ENCODE peak calls at places on chromosome 13, in seven cellular contexts. C is heart left ventricle, F is fibroblast of lung, S is body of pancreas, D is right lobe of liver, N is SK-N-SH, J is colonic mucosa. H is an unnamed sample.

GRCh38 chr13:49652691-49653305 is 24.5 kb downstream of the ARL11 start:
- DNase-seq in C (no peak), F (no peak), S (peak; percentile 22), D (no peak), N (peak; percentile 76), J (peak; percentile 44), H (peak; percentile 12)

GRCh38 chr13:47917022-47917574 is 84.0 kb downstream of the SUCLA2 start:
- DNase-seq in C (no peak), F (no peak), S (no peak), D (no peak), N (no peak), J (no peak), H (no peak)

GRCh38 chr13:72208112-72208645 is 341.2 kb upstream of the DACH1 start:
- DNase-seq in C (no peak), F (peak; percentile 4), S (no peak), D (no peak), N (peak; percentile 9), J (no peak), H (no peak)

GRCh38 chr13:34698953-34699352 is 243.1 kb upstream of the NBEA start:
- DNase-seq in C (no peak), F (peak; percentile 8), S (no peak), D (no peak), N (no peak), J (no peak), H (no peak)

GRCh38 chr13:86974251-86974994 is 696.7 kb upstream of the SLITRK5 start:
- DNase-seq in C (no peak), F (no peak), S (no peak), D (no peak), N (no peak), J (no peak), H (no peak)

GRCh38 chr13:73810647-73811046 is 323.6 kb downstream of the KLF12 start:
- DNase-seq in C (no peak), F (no peak), S (no peak), D (no peak), N (no peak), J (no peak), H (no peak)

GRCh38 chr13:75645141-75645540 is 9.0 kb downstream of the LMO7 start:
- DNase-seq in C (no peak), F (no peak), S (no peak), D (no peak), N (no peak), J (no peak), H (no peak)

GRCh38 chr13:48585456-48585840 is 52.6 kb upstream of the RCBTB2 start:
- DNase-seq in C (peak; percentile 46), F (peak; percentile 82), S (peak; percentile 41), D (no peak), N (no peak), J (peak; percentile 61), H (peak; percentile 23)

DNA sequence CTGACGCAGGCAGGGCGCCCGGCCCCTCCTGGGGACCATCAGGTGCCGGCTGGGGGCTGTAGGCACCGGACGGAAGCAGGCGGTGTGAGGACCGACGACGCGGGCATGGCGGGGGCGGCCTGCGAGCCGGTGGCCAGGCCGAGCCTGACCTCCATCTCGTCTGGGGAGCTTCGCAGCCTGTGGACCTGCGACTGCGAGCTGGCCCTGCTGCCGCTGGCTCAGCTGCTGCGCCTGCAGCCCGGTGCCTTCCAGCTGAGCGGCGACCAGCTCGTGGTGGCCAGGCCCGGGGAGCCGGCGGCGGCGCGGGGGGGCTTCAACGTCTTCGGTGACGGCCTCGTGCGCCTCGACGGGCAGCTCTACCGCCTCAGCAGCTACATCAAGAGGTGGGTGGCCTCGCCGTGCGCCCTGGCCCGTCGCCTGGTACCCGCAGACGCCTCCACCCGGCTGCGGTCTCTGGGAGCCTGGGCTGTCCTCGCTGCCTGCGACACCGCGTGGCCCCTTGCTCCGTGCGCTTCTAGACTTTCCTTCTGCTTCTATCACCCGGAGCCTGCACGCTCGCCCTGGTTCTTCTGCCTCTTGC is 430 bp downstream of the MEDAG start:
- DNase-seq in C (no peak), F (peak; percentile 17), S (no peak), D (no peak), N (no peak), J (no peak), H (peak; percentile 5)
- H3K4me3 ChIP-seq in C (peak overlapping the region; percentile 31), F (peak overlapping the region; percentile 56), S (no peak overlapping the region), D (peak overlapping the region; percentile 3), N (no peak overlapping the region), J (peak overlapping the region; percentile 15), H (peak overlapping the region; percentile 41)

GRCh38 chr13:110234532-110234931 is 72.4 kb downstream of the COL4A1 start:
- DNase-seq in C (no peak), F (no peak), S (no peak), D (no peak), N (no peak), J (no peak), H (no peak)
- H3K4me1 ChIP-seq in C (peaks cover 82% of the 10 kb centered on the region), F (peaks cover 36% of the 10 kb centered on the region), S (peaks cover 18% of the 10 kb centered on the region), D (no peaks in the 10 kb centered on the region), N (peaks cover 40% of the 10 kb centered on the region), J (no peaks in the 10 kb centered on the region), H (peaks cover 6% of the 10 kb centered on the region)

GRCh38 chr13:45702088-45702487 is at the start of gene CBY2:
- DNase-seq in C (no peak), F (no peak), S (no peak), D (no peak), N (no peak), J (no peak), H (no peak)

GRCh38 chr13:45704211-45704739 is 2.2 kb downstream of the CBY2 start:
- DNase-seq in C (no peak), F (no peak), S (no peak), D (no peak), N (no peak), J (no peak), H (no peak)

GRCh38 chr13:45702869-45703391 is 810 bp downstream of the CBY2 start:
- DNase-seq in C (no peak), F (no peak), S (no peak), D (no peak), N (no peak), J (no peak), H (no peak)

GRCh38 chr13:45705145-45705695 is 3.1 kb downstream of the CBY2 start:
- DNase-seq in C (no peak), F (no peak), S (no peak), D (no peak), N (no peak), J (no peak), H (no peak)

GRCh38 chr13:45700971-45701900 is 884 bp upstream of the CBY2 start:
- DNase-seq in C (no peak), F (no peak), S (no peak), D (no peak), N (no peak), J (no peak), H (no peak)
- TF ChIP-seq CTCF in C (no peak), F (no peak), S (no peak), D (no peak), N (no peak), J (no peak), H (no peak)

DNA sequence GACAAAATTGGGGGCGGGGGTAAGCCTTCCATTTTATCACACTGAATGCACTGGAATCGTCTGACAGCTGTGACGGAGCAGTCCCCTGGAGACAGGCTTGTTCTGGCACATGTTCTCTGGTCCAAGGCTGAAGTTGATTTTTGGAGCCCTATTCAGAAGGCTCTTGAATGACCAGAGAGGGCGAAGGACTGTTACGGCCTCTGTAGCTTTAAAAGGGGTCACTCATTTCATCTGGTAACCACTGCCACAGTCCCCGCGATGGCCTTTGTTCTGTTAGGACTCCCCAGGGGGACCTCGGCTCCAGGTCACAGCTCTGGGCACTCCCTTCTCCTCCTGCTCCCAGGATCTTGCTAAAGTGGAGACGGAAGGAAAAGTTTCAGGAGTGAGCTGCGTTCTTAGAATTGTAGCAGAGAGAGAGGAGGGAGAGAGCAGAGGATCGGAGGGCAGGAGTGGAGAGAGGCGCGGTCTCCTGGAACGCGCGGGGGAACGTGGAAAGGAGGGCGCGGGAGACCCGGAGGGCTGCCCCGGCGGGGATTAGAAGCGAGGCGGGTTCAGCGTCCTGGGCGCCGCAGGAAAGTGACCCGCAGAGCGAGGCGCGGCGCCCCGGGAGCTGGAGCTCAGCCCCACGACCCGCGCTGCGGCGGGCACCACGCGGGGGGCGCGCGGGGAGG is 134.3 kb upstream of the MYO16 start:
- DNase-seq in C (no peak), F (no peak), S (no peak), D (no peak), N (peak; percentile 16), J (no peak), H (no peak)
- H3K4me3 ChIP-seq in C (no peak overlapping the region), F (no peak overlapping the region), S (no peak overlapping the region), D (no peak overlapping the region), N (no peak overlapping the region), J (no peak overlapping the region), H (no peak overlapping the region)

GRCh38 chr13:98548230-98548629 is 28.7 kb downstream of the STK24 start:
- DNase-seq in C (no peak), F (no peak), S (no peak), D (no peak), N (no peak), J (no peak), H (no peak)
- H3K4me1 ChIP-seq in C (peaks cover 50% of the 10 kb centered on the region), F (peaks cover 40% of the 10 kb centered on the region), S (peaks cover 28% of the 10 kb centered on the region), D (peaks cover 17% of the 10 kb centered on the region), N (peaks cover 17% of the 10 kb centered on the region), J (peaks cover 14% of the 10 kb centered on the region), H (peaks cover 45% of the 10 kb centered on the region)

GRCh38 chr13:30165791-30166190 is 141.6 kb downstream of the KATNAL1 start:
- DNase-seq in C (no peak), F (peak; percentile 57), S (no peak), D (no peak), N (no peak), J (no peak), H (no peak)
- TF ChIP-seq CTCF in C (no peak), F (no peak), S (no peak), D (no peak), N (no peak), J (no peak), H (no peak)